ENCODE peak calls at places on chromosomes 13 and 19, in seven cellular contexts. D is mesendoderm, K is IMR-90, J is H1, I is neuronal stem cell, B is trophoblast cell, A is mesenchymal stem cell. X is an unnamed sample.

GRCh38 chr19:28731577-28731976 is 481.4 kb downstream of the UQCRFS1 start:
- DNase-seq in D (no peak), K (no peak), J (no peak), I (no peak), B (no peak), A (no peak), X (no peak)

GRCh38 chr19:4197625-4198466 is 15.4 kb downstream of the ANKRD24 start:
- DNase-seq in D (peak), K (no peak), J (no peak), I (no peak), B (no peak), A (no peak), X (peak)

GRCh38 chr19:22619371-22619770 is 14.8 kb upstream of the ZNF492 start:
- DNase-seq in D (no peak), K (no peak), J (no peak), I (no peak), B (no peak), A (no peak), X (no peak)

GRCh38 chr13:114010401-114011101 is 36.7 kb upstream of the C13orf46 start:
- DNase-seq in D (no peak), K (no peak), J (no peak), I (no peak), B (no peak), A (no peak), X (no peak)

GRCh38 chr19:44447864-44448674 is at the start of gene ZNF229:
- DNase-seq in D (peak), K (peak), J (peak), I (peak), B (peak), A (peak), X (peak)

GRCh38 chr19:41998246-41999020 is 4.4 kb upstream of the ATP1A3 start:
- DNase-seq in D (peak), K (peak), J (no peak), I (peak), B (no peak), A (peak), X (peak)

GRCh38 chr19:7751157-7751783 is 3.9 kb upstream of the CD209 start:
- DNase-seq in D (no peak), K (peak), J (no peak), I (no peak), B (no peak), A (no peak), X (no peak)

GRCh38 chr19:43562698-43563241 is 12.6 kb downstream of the XRCC1 start:
- DNase-seq in D (no peak), K (peak), J (no peak), I (no peak), B (peak), A (peak), X (no peak)

GRCh38 chr19:5706876-5707573 is 12.9 kb downstream of the LONP1 start:
- DNase-seq in D (no peak), K (no peak), J (no peak), I (no peak), B (no peak), A (no peak), X (no peak)

GRCh38 chr13:47064381-47064780 is 167.5 kb upstream of the HTR2A start:
- DNase-seq in D (no peak), K (no peak), J (no peak), I (no peak), B (no peak), A (no peak), X (no peak)

GRCh38 chr19:49862411-49863253 is 4.7 kb downstream of the PNKP start:
- DNase-seq in D (peak), K (no peak), J (peak), I (no peak), B (no peak), A (peak), X (peak)

GRCh38 chr19:38714354-38714778 is 29.9 kb downstream of the CAPN12 start:
- DNase-seq in D (no peak), K (no peak), J (no peak), I (no peak), B (no peak), A (no peak), X (no peak)

GRCh38 chr19:16371540-16371986 is 46.9 kb downstream of the KLF2 start:
- DNase-seq in D (no peak), K (no peak), J (no peak), I (no peak), B (no peak), A (no peak), X (no peak)

GRCh38 chr13:97440598-97440997 is 6.6 kb downstream of the RAP2A start:
- DNase-seq in D (no peak), K (peak), J (no peak), I (no peak), B (no peak), A (peak), X (no peak)

GRCh38 chr13:113647351-113648217 is 10.4 kb downstream of the ATP4B start:
- DNase-seq in D (no peak), K (no peak), J (no peak), I (no peak), B (no peak), A (no peak), X (no peak)

GRCh38 chr13:110271313-110271712 is 35.6 kb downstream of the COL4A1 start:
- DNase-seq in D (no peak), K (no peak), J (no peak), I (no peak), B (no peak), A (no peak), X (no peak)
- H4K8ac ChIP-seq in D (no peak), K (no peak), J (no peak), I (no peak), B (no peak), A (no peak), X (no peak)

DNA sequence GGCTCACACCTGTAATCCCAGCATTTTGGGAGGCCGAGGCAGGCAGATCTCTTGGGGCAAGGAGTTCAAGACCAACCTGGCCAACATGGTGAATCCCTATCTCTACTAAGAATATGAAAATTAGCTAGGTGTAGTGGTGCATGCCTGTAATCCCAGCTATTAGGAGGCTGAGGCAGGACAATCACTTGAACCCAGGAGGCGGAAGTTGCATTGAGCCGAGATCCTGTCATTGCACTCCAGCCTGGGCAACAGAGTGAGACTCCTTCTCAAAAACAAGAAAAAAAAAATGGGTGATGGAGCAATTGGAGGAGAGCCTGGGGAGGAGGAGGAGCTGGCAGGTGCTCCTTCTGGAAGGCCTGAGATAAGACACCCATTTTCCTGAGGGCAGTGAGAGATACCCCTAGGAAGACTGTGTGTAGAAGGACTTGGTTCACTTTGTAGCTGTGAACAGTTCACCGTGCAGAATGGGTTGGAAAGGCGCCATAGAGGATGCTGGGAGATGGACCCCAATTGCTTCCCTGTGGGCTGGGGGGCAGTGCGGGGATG is 8.7 kb upstream of the CARM1 start:
- DNase-seq in D (no peak), K (no peak), J (no peak), I (no peak), B (no peak), A (no peak), X (no peak)
- H4K8ac ChIP-seq in D (no peak), K (no peak), J (no peak), I (no peak), B (no peak), A (no peak), X (no peak)

GRCh38 chr13:77994166-77994565 is 75.5 kb upstream of the EDNRB start:
- DNase-seq in D (no peak), K (no peak), J (no peak), I (no peak), B (no peak), A (no peak), X (no peak)
- H4K8ac ChIP-seq in D (no peak), K (no peak), J (no peak), I (no peak), B (no peak), A (no peak), X (no peak)

DNA sequence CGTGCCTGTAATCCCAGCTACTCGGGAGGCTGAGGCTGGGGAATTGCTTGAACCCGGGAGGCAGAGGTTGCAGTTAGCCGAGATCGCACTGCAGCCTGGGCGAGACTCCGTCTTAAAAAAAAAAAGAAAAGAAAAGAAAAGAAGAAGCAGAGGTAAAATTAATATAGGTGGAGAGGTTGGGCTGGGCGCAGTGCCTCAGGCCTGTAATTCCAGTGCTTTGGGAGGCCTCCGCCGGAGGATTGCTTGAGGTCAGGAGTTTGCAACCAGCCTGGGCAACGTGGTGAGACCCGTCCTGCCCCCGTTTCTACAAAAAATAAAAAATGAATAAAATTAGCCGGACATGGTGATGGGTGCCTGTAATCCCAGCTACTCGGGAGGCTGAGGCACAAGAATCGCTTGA is 912 bp upstream of the TUBA3C start:
- DNase-seq in D (no peak), K (no peak), J (no peak), I (no peak), B (no peak), A (no peak), X (no peak)
- H4K8ac ChIP-seq in D (no peak), K (no peak), J (no peak), I (no peak), B (no peak), A (no peak), X (no peak)

GRCh38 chr13:80931118-80931517 is 590.2 kb upstream of the SPRY2 start:
- DNase-seq in D (no peak), K (no peak), J (no peak), I (no peak), B (no peak), A (no peak), X (no peak)
- H4K8ac ChIP-seq in D (no peak), K (no peak), J (no peak), I (no peak), B (no peak), A (no peak), X (no peak)

DNA sequence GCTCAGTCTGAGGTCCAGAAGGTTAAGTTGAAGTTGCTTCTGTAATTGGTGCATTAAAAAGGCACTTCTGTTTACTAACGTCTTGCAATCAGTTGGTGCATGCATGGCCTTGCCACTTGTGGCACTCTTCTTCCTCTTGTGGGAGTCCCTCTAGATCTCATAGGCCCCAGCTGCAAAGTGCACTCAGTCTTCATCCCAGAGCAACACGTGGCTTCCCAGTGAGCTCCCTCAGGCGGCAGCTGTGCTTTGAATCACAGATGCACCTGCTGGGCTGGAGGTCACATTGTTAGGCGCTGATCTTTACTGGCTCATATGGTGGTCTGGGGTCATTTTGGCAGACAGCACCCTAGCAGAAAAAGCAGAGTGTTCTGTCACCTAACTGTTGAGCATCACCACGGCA is 215.7 kb downstream of the ZNF536 start:
- DNase-seq in D (no peak), K (no peak), J (no peak), I (no peak), B (no peak), A (no peak), X (no peak)
- H4K8ac ChIP-seq in D (no peak), K (no peak), J (no peak), I (no peak), B (no peak), A (no peak), X (no peak)

GRCh38 chr13:50519866-50520265 is 323.6 kb downstream of the DLEU7 start:
- DNase-seq in D (no peak), K (no peak), J (no peak), I (no peak), B (no peak), A (no peak), X (no peak)
- H4K8ac ChIP-seq in D (no peak), K (no peak), J (no peak), I (no peak), B (no peak), A (no peak), X (no peak)

GRCh38 chr13:80339841-80340642 is 884 bp downstream of the SPRY2 start:
- DNase-seq in D (peak), K (peak), J (no peak), I (peak), B (peak), A (peak), X (no peak)
- H4K8ac ChIP-seq in D (no peak), K (peak), J (peak), I (no peak), B (peak), A (peak), X (no peak)